ENCODE peak calls at places on chromosomes 13 and 19, in four cellular contexts. A is esophagus muscularis mucosa, Y is breast epithelium, Z is hepatocyte. T is an unnamed sample.

GRCh38 chr19:491146-491741 is 5.0 kb upstream of the MADCAM1 start:
- DNase-seq in A (no peak), Y (no peak), Z (peak), T (no peak)

GRCh38 chr13:88246239-88246638 is 575.1 kb downstream of the SLITRK5 start:
- DNase-seq in A (no peak), Y (no peak), Z (no peak), T (no peak)

GRCh38 chr13:22698477-22698876 is 482.3 kb upstream of the SGCG start:
- DNase-seq in A (no peak), Y (no peak), Z (no peak), T (no peak)

GRCh38 chr13:76848596-76848995 is 37.6 kb downstream of the KCTD12 start:
- DNase-seq in A (no peak), Y (no peak), Z (no peak), T (no peak)

GRCh38 chr19:56538761-56539263 is at the start of gene ZFP28:
- DNase-seq in A (peak), Y (no peak), Z (no peak), T (peak)

GRCh38 chr13:106701810-106702341 is 133.9 kb upstream of the ARGLU1 start:
- DNase-seq in A (no peak), Y (no peak), Z (no peak), T (no peak)

GRCh38 chr13:52599853-52600603 is 42.2 kb upstream of the HNRNPA1L2 start:
- DNase-seq in A (no peak), Y (no peak), Z (peak), T (peak)

GRCh38 chr19:1245884-1246816 is 2.2 kb upstream of the MIDN start:
- DNase-seq in A (no peak), Y (no peak), Z (peak), T (no peak)

GRCh38 chr19:28500319-28500718 is 712.6 kb downstream of the UQCRFS1 start:
- DNase-seq in A (no peak), Y (no peak), Z (no peak), T (no peak)

GRCh38 chr13:90605690-90606089 is 741.8 kb upstream of the MIR17HG start:
- DNase-seq in A (no peak), Y (no peak), Z (no peak), T (no peak)

GRCh38 chr19:48471836-48472235 is 2.7 kb downstream of the CYTH2 start:
- DNase-seq in A (no peak), Y (no peak), Z (no peak), T (no peak)

GRCh38 chr13:80389073-80390038 is 48.4 kb upstream of the SPRY2 start:
- DNase-seq in A (no peak), Y (no peak), Z (no peak), T (no peak)

GRCh38 chr13:114015111-114015551 is 41.3 kb upstream of the C13orf46 start:
- DNase-seq in A (no peak), Y (no peak), Z (no peak), T (no peak)

GRCh38 chr13:113816248-113816924 is 47.5 kb downstream of the GAS6 start:
- DNase-seq in A (no peak), Y (no peak), Z (no peak), T (no peak)

GRCh38 chr13:40024962-40025714 is 369.7 kb downstream of the COG6 start:
- DNase-seq in A (no peak), Y (no peak), Z (no peak), T (no peak)

GRCh38 chr19:45076029-45076850 is at the start of gene ZNF296:
- DNase-seq in A (no peak), Y (peak), Z (peak), T (no peak)

GRCh38 chr19:23070353-23070781 is 46.5 kb upstream of the ZNF730 start:
- DNase-seq in A (no peak), Y (no peak), Z (no peak), T (no peak)
- TF ChIP-seq CTCF in A (peak), Y (no peak), Z (no peak), T (no peak)

GRCh38 chr19:40691421-40692211 is 1.2 kb upstream of the NUMBL start:
- DNase-seq in A (no peak), Y (no peak), Z (no peak), T (no peak)
- TF ChIP-seq CTCF in A (no peak), Y (no peak), Z (no peak), T (no peak)

DNA sequence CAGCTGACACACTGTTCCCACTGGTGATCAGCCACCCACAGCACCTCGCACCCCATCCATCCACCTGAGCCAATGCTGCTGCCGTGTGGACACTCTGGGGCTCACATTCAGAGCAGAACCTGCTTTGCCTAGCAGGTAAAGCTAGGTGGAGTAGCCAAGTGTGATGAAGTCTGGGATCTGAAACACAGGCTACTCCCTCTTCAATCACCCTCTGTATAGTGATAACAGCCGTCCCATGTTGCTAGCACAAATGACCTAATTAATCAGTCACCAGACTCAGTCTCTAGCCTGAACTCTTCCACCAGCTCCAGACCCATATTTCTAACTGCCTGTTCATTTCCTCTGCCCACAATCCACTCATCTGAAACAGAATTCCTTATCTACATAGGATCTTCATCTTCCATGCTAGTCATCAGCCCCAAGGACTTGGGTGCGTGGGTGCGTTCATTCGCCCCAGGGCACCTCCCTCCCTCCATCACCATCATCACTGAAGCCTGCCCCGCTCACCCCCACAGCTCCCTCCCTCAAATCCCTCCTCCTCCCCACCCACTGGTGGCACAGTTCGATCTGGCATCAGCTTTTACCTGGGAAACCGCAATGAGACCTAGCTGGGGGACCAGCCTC is 19.8 kb downstream of the STK24 start:
- DNase-seq in A (no peak), Y (no peak), Z (peak), T (no peak)
- TF ChIP-seq CTCF in A (no peak), Y (no peak), Z (peak), T (peak)

GRCh38 chr19:38556521-38557174 is 61.1 kb downstream of the MAP4K1 start:
- DNase-seq in A (no peak), Y (no peak), Z (no peak), T (no peak)
- TF ChIP-seq CTCF in A (no peak), Y (no peak), Z (no peak), T (peak)

GRCh38 chr19:23686622-23687423 is at the start of gene ZNF675:
- DNase-seq in A (peak), Y (peak), Z (peak), T (peak)
- TF ChIP-seq CTCF in A (no peak), Y (no peak), Z (no peak), T (peak)